ENCODE peak calls at places on chromosomes 3 and 15, in eight cellular contexts. C, U, N, J, E, V, R and L are unnamed samples.

GRCh38 chr3:153970735-153971347 is 150.3 kb upstream of the ARHGEF26 start:
- DNase-seq in C (peak), U (peak), N (peak), J (no peak), E (no peak), V (no peak), R (no peak), L (peak)

GRCh38 chr3:71067977-71068376 is 515.6 kb downstream of the FOXP1 start:
- DNase-seq in C (peak), U (no peak), N (no peak), J (no peak), E (no peak), V (no peak), R (no peak), L (peak)

GRCh38 chr3:55662683-55663082 is 175.6 kb upstream of the WNT5A start:
- DNase-seq in C (no peak), U (peak), N (peak), J (no peak), E (no peak), V (no peak), R (no peak), L (no peak)

GRCh38 chr3:197427013-197427412 is 128.6 kb upstream of the DLG1 start:
- DNase-seq in C (no peak), U (no peak), N (no peak), J (no peak), E (no peak), V (no peak), R (no peak), L (no peak)

GRCh38 chr15:41633609-41634008 is 26.6 kb upstream of the MGA start:
- DNase-seq in C (no peak), U (no peak), N (no peak), J (peak), E (no peak), V (no peak), R (no peak), L (no peak)

GRCh38 chr3:138594935-138595259 is 837 bp upstream of the CEP70 start:
- DNase-seq in C (no peak), U (no peak), N (no peak), J (no peak), E (no peak), V (no peak), R (no peak), L (no peak)

GRCh38 chr3:32102289-32102688 is 4.1 kb upstream of the GPD1L start:
- DNase-seq in C (no peak), U (no peak), N (no peak), J (no peak), E (no peak), V (no peak), R (peak), L (no peak)

GRCh38 chr3:24493951-24494615 is 567 bp downstream of the THRB start:
- DNase-seq in C (no peak), U (peak), N (no peak), J (no peak), E (peak), V (peak), R (peak), L (no peak)

GRCh38 chr3:47907784-47908183 is 104.8 kb downstream of the DHX30 start:
- DNase-seq in C (no peak), U (no peak), N (no peak), J (no peak), E (no peak), V (no peak), R (no peak), L (no peak)

GRCh38 chr15:69244798-69245197 is 53.9 kb upstream of the PAQR5 start:
- DNase-seq in C (no peak), U (no peak), N (no peak), J (no peak), E (no peak), V (no peak), R (no peak), L (no peak)

GRCh38 chr15:60469893-60470641 is 8.9 kb downstream of the ICE2 start:
- DNase-seq in C (no peak), U (no peak), N (no peak), J (no peak), E (no peak), V (no peak), R (no peak), L (no peak)

GRCh38 chr3:45771831-45772230 is 24.5 kb downstream of the SLC6A20 start:
- DNase-seq in C (no peak), U (no peak), N (no peak), J (no peak), E (no peak), V (no peak), R (peak), L (no peak)

GRCh38 chr3:189773056-189773455 is 141.9 kb downstream of the TP63 start:
- DNase-seq in C (no peak), U (peak), N (peak), J (no peak), E (no peak), V (no peak), R (no peak), L (no peak)

GRCh38 chr3:58484049-58484721 is 7.7 kb upstream of the KCTD6 start:
- DNase-seq in C (no peak), U (no peak), N (no peak), J (no peak), E (no peak), V (no peak), R (no peak), L (no peak)

GRCh38 chr3:58486036-58486435 is 5.9 kb upstream of the KCTD6 start:
- DNase-seq in C (no peak), U (no peak), N (no peak), J (no peak), E (no peak), V (no peak), R (no peak), L (no peak)

GRCh38 chr3:58488962-58489361 is 2.9 kb upstream of the KCTD6 start:
- DNase-seq in C (no peak), U (no peak), N (no peak), J (no peak), E (no peak), V (no peak), R (no peak), L (no peak)

GRCh38 chr3:58484722-58485069 is 7.2 kb upstream of the KCTD6 start:
- DNase-seq in C (no peak), U (no peak), N (no peak), J (no peak), E (no peak), V (no peak), R (no peak), L (no peak)

GRCh38 chr3:58487140-58487886 is 4.6 kb upstream of the KCTD6 start:
- DNase-seq in C (no peak), U (peak), N (peak), J (no peak), E (no peak), V (peak), R (no peak), L (no peak)
- H3K4me3 ChIP-seq in C (no peak), U (no peak), N (no peak), J (no peak), E (no peak), V (peak), R (no peak), L (no peak)

DNA sequence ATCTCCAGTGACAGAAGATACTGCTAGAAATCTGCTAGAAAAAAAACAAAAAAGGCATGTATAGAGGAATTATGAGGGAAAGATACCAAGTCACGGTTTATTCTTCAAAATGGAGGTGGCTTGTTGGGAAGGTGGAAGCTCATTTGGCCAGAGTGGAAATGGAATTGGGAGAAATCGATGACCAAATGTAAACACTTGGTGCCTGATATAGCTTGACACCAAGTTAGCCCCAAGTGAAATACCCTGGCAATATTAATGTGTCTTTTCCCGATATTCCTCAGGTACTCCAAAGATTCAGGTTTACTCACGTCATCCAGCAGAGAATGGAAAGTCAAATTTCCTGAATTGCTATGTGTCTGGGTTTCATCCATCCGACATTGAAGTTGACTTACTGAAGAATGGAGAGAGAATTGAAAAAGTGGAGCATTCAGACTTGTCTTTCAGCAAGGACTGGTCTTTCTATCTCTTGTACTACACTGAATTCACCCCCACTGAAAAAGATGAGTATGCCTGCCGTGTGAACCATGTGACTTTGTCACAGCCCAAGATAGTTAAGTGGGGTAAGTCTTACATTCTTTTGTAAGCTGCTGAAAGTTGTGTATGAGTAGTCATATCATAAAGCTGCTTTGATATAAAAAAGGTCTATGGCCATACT is 4.0 kb downstream of the B2M start:
- DNase-seq in C (peak), U (no peak), N (no peak), J (no peak), E (no peak), V (no peak), R (no peak), L (no peak)
- H3K4me3 ChIP-seq in C (no peak), U (no peak), N (peak), J (peak), E (peak), V (no peak), R (no peak), L (no peak)

GRCh38 chr3:42014949-42015533 is 53.1 kb upstream of the ULK4 start:
- DNase-seq in C (peak), U (peak), N (no peak), J (peak), E (peak), V (peak), R (peak), L (no peak)
- H3K4me3 ChIP-seq in C (peak), U (peak), N (peak), J (peak), E (peak), V (peak), R (peak), L (no peak)

DNA sequence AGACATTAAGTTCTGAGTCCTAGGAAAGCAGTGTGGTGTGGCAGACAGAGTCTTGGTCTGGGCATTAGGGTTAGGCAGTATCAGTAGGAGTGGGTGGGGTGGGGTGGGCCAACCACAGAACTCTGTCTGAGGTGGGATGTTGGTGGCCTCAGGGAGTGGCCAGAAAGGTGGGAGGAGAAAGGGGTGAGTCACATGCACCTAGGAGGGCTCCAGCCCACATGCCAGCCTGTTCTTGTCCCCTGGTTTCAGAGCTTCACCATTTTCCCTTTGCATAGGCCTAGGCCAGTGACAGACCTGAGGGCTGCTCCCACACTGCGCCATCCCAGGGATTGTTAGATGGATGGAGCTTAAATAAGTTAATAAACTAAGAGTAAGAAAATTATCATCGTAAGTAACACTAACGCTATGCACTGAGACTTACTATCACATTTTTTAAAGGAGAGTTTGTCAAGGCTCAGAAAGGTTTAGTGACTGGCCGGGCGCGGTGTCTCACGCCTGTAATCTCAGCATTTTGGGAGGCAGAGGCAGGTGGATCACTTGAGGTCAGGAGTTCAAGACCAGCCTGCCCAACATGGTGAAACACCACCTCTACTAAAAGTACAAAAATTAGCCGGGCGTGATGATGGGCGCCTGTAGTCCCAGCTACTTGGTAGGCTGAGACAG is 33.8 kb downstream of the DNASE1L3 start:
- DNase-seq in C (no peak), U (no peak), N (no peak), J (no peak), E (no peak), V (no peak), R (no peak), L (no peak)
- H3K4me3 ChIP-seq in C (no peak), U (no peak), N (no peak), J (no peak), E (no peak), V (no peak), R (no peak), L (no peak)

GRCh38 chr15:81295466-81296145 is 28.3 kb downstream of the STARD5 start:
- DNase-seq in C (no peak), U (no peak), N (no peak), J (no peak), E (no peak), V (no peak), R (no peak), L (no peak)

GRCh38 chr15:81292516-81293001 is 31.4 kb downstream of the STARD5 start:
- DNase-seq in C (no peak), U (no peak), N (no peak), J (peak), E (no peak), V (no peak), R (no peak), L (no peak)

GRCh38 chr15:81293728-81294500 is 30.0 kb downstream of the STARD5 start:
- DNase-seq in C (peak), U (no peak), N (no peak), J (peak), E (no peak), V (no peak), R (no peak), L (peak)

GRCh38 chr15:81296218-81296617 is 27.7 kb downstream of the STARD5 start:
- DNase-seq in C (no peak), U (no peak), N (no peak), J (no peak), E (no peak), V (no peak), R (no peak), L (no peak)

DNA sequence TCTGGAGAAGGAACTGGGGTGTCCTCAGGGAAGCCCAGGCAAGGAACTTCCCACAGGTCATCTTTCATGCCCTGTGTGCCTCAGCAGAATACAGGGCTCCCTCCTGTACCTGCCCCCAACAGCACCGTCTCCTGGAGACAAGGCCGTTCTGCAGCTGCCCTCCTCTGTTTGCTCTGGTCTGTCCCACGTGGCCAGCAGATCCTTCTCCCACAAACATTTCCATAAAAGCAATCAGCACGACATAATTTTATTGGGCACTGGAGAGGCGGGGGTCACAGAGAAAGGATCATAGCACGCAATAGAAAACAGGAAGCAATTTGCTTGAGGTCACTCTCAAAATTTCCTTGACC is 29.5 kb downstream of the STARD5 start:
- DNase-seq in C (no peak), U (no peak), N (no peak), J (no peak), E (no peak), V (no peak), R (no peak), L (no peak)
- H3K4me3 ChIP-seq in C (peak), U (no peak), N (no peak), J (peak), E (peak), V (no peak), R (no peak), L (peak)

GRCh38 chr3:186775999-186776398 is 7.4 kb upstream of the EIF4A2 start:
- DNase-seq in C (no peak), U (peak), N (no peak), J (no peak), E (no peak), V (no peak), R (no peak), L (no peak)

GRCh38 chr3:186772886-186773417 is 10.4 kb upstream of the EIF4A2 start:
- DNase-seq in C (peak), U (no peak), N (peak), J (peak), E (peak), V (peak), R (peak), L (no peak)

DNA sequence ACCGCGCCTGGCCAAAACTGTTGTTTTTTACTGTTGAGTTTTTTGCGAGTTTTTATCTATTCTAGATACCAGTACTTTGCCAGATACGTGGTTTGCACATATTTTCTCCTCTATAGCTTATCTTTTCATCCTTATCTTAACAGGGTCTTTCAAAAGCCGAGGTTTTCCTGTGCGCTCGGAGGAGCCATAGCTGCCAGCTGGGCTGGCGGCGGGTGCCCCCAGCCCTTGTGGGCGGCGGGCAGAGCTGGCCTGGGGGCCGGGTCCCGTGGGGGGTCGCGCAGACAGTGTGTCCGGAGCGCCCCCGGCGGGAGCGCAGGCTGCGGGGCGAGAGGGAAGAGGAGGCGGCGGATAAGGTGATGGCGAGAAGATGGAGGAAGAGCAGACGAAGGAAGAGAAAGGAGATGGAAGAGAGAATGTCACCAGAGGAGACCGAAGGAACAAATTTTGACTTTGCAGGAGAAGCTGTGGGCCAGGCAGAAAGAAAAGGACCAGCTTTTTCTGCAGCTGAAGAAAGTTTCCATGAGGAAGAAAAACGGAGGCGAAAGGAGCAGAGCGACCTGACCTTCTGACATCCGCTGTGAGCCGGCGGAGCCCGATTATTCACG is 11.0 kb upstream of the EIF4A2 start:
- DNase-seq in C (no peak), U (peak), N (no peak), J (no peak), E (no peak), V (no peak), R (no peak), L (peak)
- H3K4me3 ChIP-seq in C (peak), U (peak), N (peak), J (peak), E (peak), V (peak), R (peak), L (peak)

GRCh38 chr15:98650871-98651481 is 2.6 kb downstream of the IGF1R start:
- DNase-seq in C (no peak), U (peak), N (no peak), J (no peak), E (no peak), V (no peak), R (no peak), L (no peak)

GRCh38 chr15:98649621-98649995 is 1.3 kb downstream of the IGF1R start:
- DNase-seq in C (peak), U (peak), N (no peak), J (peak), E (peak), V (peak), R (peak), L (no peak)

GRCh38 chr15:98648654-98649537 is 557 bp downstream of the IGF1R start:
- DNase-seq in C (peak), U (peak), N (no peak), J (peak), E (peak), V (peak), R (peak), L (no peak)

GRCh38 chr15:98651581-98652220 is 3.4 kb downstream of the IGF1R start:
- DNase-seq in C (no peak), U (peak), N (no peak), J (no peak), E (no peak), V (no peak), R (no peak), L (no peak)

DNA sequence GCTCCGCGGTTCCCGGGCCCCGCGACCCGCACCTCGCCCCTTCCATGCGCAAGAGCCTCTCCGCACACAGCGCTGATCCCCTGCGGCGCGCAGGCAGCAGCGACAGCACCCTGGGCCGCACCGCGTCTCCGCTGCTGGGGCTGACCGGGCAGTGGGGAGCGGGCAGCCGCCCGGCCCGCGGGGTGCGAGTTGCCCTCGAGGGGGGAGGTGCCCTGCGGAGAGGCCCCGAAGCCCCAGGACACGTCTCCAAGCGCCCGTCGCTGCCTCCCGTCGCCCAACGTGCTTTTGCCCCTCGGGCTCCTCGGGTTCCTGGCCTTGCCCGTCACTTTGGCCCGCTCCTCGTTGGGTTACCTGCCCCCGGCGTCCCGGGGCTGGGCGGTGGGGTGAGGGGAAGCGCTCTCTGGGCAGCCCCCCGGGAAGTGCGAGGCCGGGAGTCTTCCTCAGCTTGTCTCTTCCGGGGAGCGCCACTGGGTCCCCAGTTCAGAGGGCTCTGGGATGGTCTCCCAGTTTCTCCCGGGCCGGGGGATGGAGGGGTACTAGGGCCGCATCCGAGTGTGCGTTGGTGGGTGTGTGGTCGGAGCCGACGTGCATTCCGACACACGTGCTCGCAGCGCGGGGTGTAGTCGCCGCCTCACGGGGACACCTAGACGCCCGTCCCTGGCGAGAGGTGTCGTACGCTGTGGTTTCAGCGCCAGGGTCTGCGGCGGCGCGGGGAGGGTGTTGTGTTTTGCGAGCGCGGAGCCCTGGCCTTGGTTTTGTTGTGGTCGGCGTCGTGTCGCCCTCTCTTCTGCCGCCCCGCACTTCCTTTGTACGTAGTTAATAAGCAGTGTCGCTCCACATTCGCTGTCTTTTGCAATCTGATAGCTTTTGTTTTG is 1.9 kb downstream of the IGF1R start:
- DNase-seq in C (no peak), U (peak), N (no peak), J (peak), E (peak), V (peak), R (peak), L (no peak)
- H3K4me3 ChIP-seq in C (peak), U (peak), N (peak), J (peak), E (peak), V (peak), R (peak), L (peak)